ENCODE peak calls at places on chromosomes 4 and X, in ten cellular contexts. One of them, this sample, is unnamed.

GRCh38 chr4:121656269-121656641 is 40.5 kb downstream of the ANXA5 start:
- DNase-seq in lower lobe of right lung: peak; percentile 51
- DNase-seq in fibroblast of lung: peak; percentile 74
- DNase-seq in sciatic nerve: peak; percentile 62
- DNase-seq in AML-193: peak; percentile 29
- DNase-seq in NCI-H1694 treated with DMSO at 0.1 percent for 48 hours: peak; percentile 7
- DNase-seq in caudate nucleus: no peak
- DNase-seq in EL: peak; percentile 60
- DNase-seq in Ammon's horn: peak; percentile 73
- DNase-seq in T-helper 2 cell: no peak
- DNase-seq in this sample: peak; percentile 42

GRCh38 chr4:183808102-183808466 is 97.0 kb upstream of the STOX2 start:
- DNase-seq in lower lobe of right lung: no peak
- DNase-seq in fibroblast of lung: no peak
- DNase-seq in sciatic nerve: no peak
- DNase-seq in AML-193: no peak
- DNase-seq in NCI-H1694 treated with DMSO at 0.1 percent for 48 hours: no peak
- DNase-seq in caudate nucleus: no peak
- DNase-seq in EL: no peak
- DNase-seq in Ammon's horn: no peak
- DNase-seq in T-helper 2 cell: no peak
- DNase-seq in this sample: no peak

GRCh38 chr4:107578321-107578720 is 141.7 kb downstream of the PAPSS1 start:
- DNase-seq in lower lobe of right lung: no peak
- DNase-seq in fibroblast of lung: no peak
- DNase-seq in sciatic nerve: no peak
- DNase-seq in AML-193: no peak
- DNase-seq in NCI-H1694 treated with DMSO at 0.1 percent for 48 hours: no peak
- DNase-seq in caudate nucleus: no peak
- DNase-seq in EL: peak; percentile 8
- DNase-seq in Ammon's horn: no peak
- DNase-seq in T-helper 2 cell: no peak
- DNase-seq in this sample: no peak

GRCh38 chr4:1035510-1035909 is 24.1 kb downstream of the FGFRL1 start:
- DNase-seq in lower lobe of right lung: no peak
- DNase-seq in fibroblast of lung: peak; percentile 38
- DNase-seq in sciatic nerve: peak; percentile 81
- DNase-seq in AML-193: no peak
- DNase-seq in NCI-H1694 treated with DMSO at 0.1 percent for 48 hours: no peak
- DNase-seq in caudate nucleus: peak; percentile 84
- DNase-seq in EL: no peak
- DNase-seq in Ammon's horn: peak; percentile 96
- DNase-seq in T-helper 2 cell: no peak
- DNase-seq in this sample: no peak

GRCh38 chr4:950136-951020 is 18.1 kb downstream of the TMEM175 start:
- DNase-seq in lower lobe of right lung: no peak
- DNase-seq in fibroblast of lung: no peak
- DNase-seq in sciatic nerve: peak; percentile 38
- DNase-seq in AML-193: no peak
- DNase-seq in NCI-H1694 treated with DMSO at 0.1 percent for 48 hours: no peak
- DNase-seq in caudate nucleus: no peak
- DNase-seq in EL: no peak
- DNase-seq in Ammon's horn: no peak
- DNase-seq in T-helper 2 cell: no peak
- DNase-seq in this sample: no peak

GRCh38 chrX:2628751-2629315 is 62.3 kb upstream of the CD99 start:
- DNase-seq in lower lobe of right lung: no peak
- DNase-seq in fibroblast of lung: no peak
- DNase-seq in sciatic nerve: no peak
- DNase-seq in AML-193: no peak
- DNase-seq in NCI-H1694 treated with DMSO at 0.1 percent for 48 hours: no peak
- DNase-seq in caudate nucleus: no peak
- DNase-seq in EL: no peak
- DNase-seq in Ammon's horn: no peak
- DNase-seq in T-helper 2 cell: no peak
- DNase-seq in this sample: no peak

GRCh38 chr4:122360754-122361153 is 18.1 kb upstream of the ADAD1 start:
- DNase-seq in lower lobe of right lung: no peak
- DNase-seq in fibroblast of lung: peak; percentile 6
- DNase-seq in sciatic nerve: no peak
- DNase-seq in AML-193: no peak
- DNase-seq in NCI-H1694 treated with DMSO at 0.1 percent for 48 hours: no peak
- DNase-seq in caudate nucleus: no peak
- DNase-seq in EL: no peak
- DNase-seq in Ammon's horn: no peak
- DNase-seq in T-helper 2 cell: no peak
- DNase-seq in this sample: no peak

GRCh38 chr4:12555011-12555410 is 929.1 kb downstream of the RAB28 start:
- DNase-seq in lower lobe of right lung: no peak
- DNase-seq in fibroblast of lung: peak; percentile 13
- DNase-seq in sciatic nerve: no peak
- DNase-seq in AML-193: no peak
- DNase-seq in NCI-H1694 treated with DMSO at 0.1 percent for 48 hours: no peak
- DNase-seq in caudate nucleus: no peak
- DNase-seq in EL: no peak
- DNase-seq in Ammon's horn: no peak
- DNase-seq in T-helper 2 cell: no peak
- DNase-seq in this sample: no peak

GRCh38 chr4:99825272-99825671 is 8.6 kb downstream of the DAPP1 start:
- DNase-seq in lower lobe of right lung: no peak
- DNase-seq in fibroblast of lung: no peak
- DNase-seq in sciatic nerve: no peak
- DNase-seq in AML-193: no peak
- DNase-seq in NCI-H1694 treated with DMSO at 0.1 percent for 48 hours: no peak
- DNase-seq in caudate nucleus: no peak
- DNase-seq in EL: no peak
- DNase-seq in Ammon's horn: no peak
- DNase-seq in T-helper 2 cell: no peak
- DNase-seq in this sample: no peak

GRCh38 chr4:159010563-159011260 is 92.2 kb upstream of the RAPGEF2 start:
- DNase-seq in lower lobe of right lung: peak; percentile 70
- DNase-seq in fibroblast of lung: peak; percentile 79
- DNase-seq in sciatic nerve: peak; percentile 69
- DNase-seq in AML-193: no peak
- DNase-seq in NCI-H1694 treated with DMSO at 0.1 percent for 48 hours: peak; percentile 86
- DNase-seq in caudate nucleus: no peak
- DNase-seq in EL: peak; percentile 19
- DNase-seq in Ammon's horn: peak; percentile 83
- DNase-seq in T-helper 2 cell: no peak
- DNase-seq in this sample: peak; percentile 92

GRCh38 chr4:13989496-13989895 is 362.0 kb upstream of the BOD1L1 start:
- DNase-seq in lower lobe of right lung: no peak
- DNase-seq in fibroblast of lung: peak; percentile 60
- DNase-seq in sciatic nerve: no peak
- DNase-seq in AML-193: no peak
- DNase-seq in NCI-H1694 treated with DMSO at 0.1 percent for 48 hours: no peak
- DNase-seq in caudate nucleus: no peak
- DNase-seq in EL: peak; percentile 72
- DNase-seq in Ammon's horn: no peak
- DNase-seq in T-helper 2 cell: no peak
- DNase-seq in this sample: no peak

GRCh38 chr4:128379860-128380259 is 92.2 kb upstream of the PGRMC2 start:
- DNase-seq in lower lobe of right lung: peak; percentile 49
- DNase-seq in fibroblast of lung: no peak
- DNase-seq in sciatic nerve: no peak
- DNase-seq in AML-193: no peak
- DNase-seq in NCI-H1694 treated with DMSO at 0.1 percent for 48 hours: no peak
- DNase-seq in caudate nucleus: no peak
- DNase-seq in EL: peak; percentile 47
- DNase-seq in Ammon's horn: no peak
- DNase-seq in T-helper 2 cell: no peak
- DNase-seq in this sample: peak; percentile 26

GRCh38 chrX:17656035-17656418 is 81.3 kb upstream of the SCML1 start:
- DNase-seq in lower lobe of right lung: no peak
- DNase-seq in fibroblast of lung: no peak
- DNase-seq in sciatic nerve: no peak
- DNase-seq in AML-193: no peak
- DNase-seq in NCI-H1694 treated with DMSO at 0.1 percent for 48 hours: no peak
- DNase-seq in caudate nucleus: no peak
- DNase-seq in EL: no peak
- DNase-seq in Ammon's horn: no peak
- DNase-seq in T-helper 2 cell: no peak
- DNase-seq in this sample: no peak

GRCh38 chr4:91222019-91222418 is 1081.7 kb upstream of the GRID2 start:
- DNase-seq in lower lobe of right lung: no peak
- DNase-seq in fibroblast of lung: no peak
- DNase-seq in sciatic nerve: no peak
- DNase-seq in AML-193: no peak
- DNase-seq in NCI-H1694 treated with DMSO at 0.1 percent for 48 hours: no peak
- DNase-seq in caudate nucleus: no peak
- DNase-seq in EL: no peak
- DNase-seq in Ammon's horn: no peak
- DNase-seq in T-helper 2 cell: no peak
- DNase-seq in this sample: no peak

GRCh38 chr4:74433043-74433442 is 11.9 kb upstream of the AREG start:
- DNase-seq in lower lobe of right lung: no peak
- DNase-seq in fibroblast of lung: peak; percentile 25
- DNase-seq in sciatic nerve: no peak
- DNase-seq in AML-193: no peak
- DNase-seq in NCI-H1694 treated with DMSO at 0.1 percent for 48 hours: no peak
- DNase-seq in caudate nucleus: no peak
- DNase-seq in EL: peak; percentile 62
- DNase-seq in Ammon's horn: no peak
- DNase-seq in T-helper 2 cell: no peak
- DNase-seq in this sample: no peak

GRCh38 chrX:134694333-134694925 is 36.2 kb upstream of the PLAC1 start:
- DNase-seq in lower lobe of right lung: no peak
- DNase-seq in fibroblast of lung: no peak
- DNase-seq in sciatic nerve: no peak
- DNase-seq in AML-193: no peak
- DNase-seq in NCI-H1694 treated with DMSO at 0.1 percent for 48 hours: no peak
- DNase-seq in caudate nucleus: no peak
- DNase-seq in EL: no peak
- DNase-seq in Ammon's horn: no peak
- DNase-seq in T-helper 2 cell: no peak
- DNase-seq in this sample: no peak

GRCh38 chrX:88660836-88661235 is 86.2 kb upstream of the CPXCR1 start:
- DNase-seq in lower lobe of right lung: no peak
- DNase-seq in fibroblast of lung: no peak
- DNase-seq in sciatic nerve: no peak
- DNase-seq in AML-193: no peak
- DNase-seq in NCI-H1694 treated with DMSO at 0.1 percent for 48 hours: no peak
- DNase-seq in caudate nucleus: no peak
- DNase-seq in EL: no peak
- DNase-seq in Ammon's horn: no peak
- DNase-seq in T-helper 2 cell: no peak
- DNase-seq in this sample: no peak

GRCh38 chrX:45623266-45623665 is 422.6 kb upstream of the DIPK2B start:
- DNase-seq in lower lobe of right lung: no peak
- DNase-seq in fibroblast of lung: peak; percentile 93
- DNase-seq in sciatic nerve: no peak
- DNase-seq in AML-193: no peak
- DNase-seq in NCI-H1694 treated with DMSO at 0.1 percent for 48 hours: no peak
- DNase-seq in caudate nucleus: no peak
- DNase-seq in EL: peak; percentile 87
- DNase-seq in Ammon's horn: no peak
- DNase-seq in T-helper 2 cell: no peak
- DNase-seq in this sample: no peak

GRCh38 chr4:47640911-47641310 is 155.8 kb downstream of the ATP10D start:
- DNase-seq in lower lobe of right lung: no peak
- DNase-seq in fibroblast of lung: peak; percentile 26
- DNase-seq in sciatic nerve: no peak
- DNase-seq in AML-193: no peak
- DNase-seq in NCI-H1694 treated with DMSO at 0.1 percent for 48 hours: no peak
- DNase-seq in caudate nucleus: no peak
- DNase-seq in EL: peak; percentile 34
- DNase-seq in Ammon's horn: no peak
- DNase-seq in T-helper 2 cell: no peak
- DNase-seq in this sample: no peak

GRCh38 chr4:108644237-108644636 is 6.2 kb upstream of the OSTC start:
- DNase-seq in lower lobe of right lung: no peak
- DNase-seq in fibroblast of lung: peak; percentile 54
- DNase-seq in sciatic nerve: no peak
- DNase-seq in AML-193: no peak
- DNase-seq in NCI-H1694 treated with DMSO at 0.1 percent for 48 hours: no peak
- DNase-seq in caudate nucleus: no peak
- DNase-seq in EL: peak; percentile 85
- DNase-seq in Ammon's horn: no peak
- DNase-seq in T-helper 2 cell: no peak
- DNase-seq in this sample: no peak

GRCh38 chr4:114654607-114655006 is 56.0 kb downstream of the UGT8 start:
- DNase-seq in lower lobe of right lung: no peak
- DNase-seq in fibroblast of lung: no peak
- DNase-seq in sciatic nerve: no peak
- DNase-seq in AML-193: no peak
- DNase-seq in NCI-H1694 treated with DMSO at 0.1 percent for 48 hours: no peak
- DNase-seq in caudate nucleus: no peak
- DNase-seq in EL: no peak
- DNase-seq in Ammon's horn: no peak
- DNase-seq in T-helper 2 cell: no peak
- DNase-seq in this sample: no peak

GRCh38 chrX:9163153-9163790 is 129.3 kb upstream of the FAM9B start:
- DNase-seq in lower lobe of right lung: no peak
- DNase-seq in fibroblast of lung: peak; percentile 50
- DNase-seq in sciatic nerve: no peak
- DNase-seq in AML-193: no peak
- DNase-seq in NCI-H1694 treated with DMSO at 0.1 percent for 48 hours: no peak
- DNase-seq in caudate nucleus: no peak
- DNase-seq in EL: peak; percentile 53
- DNase-seq in Ammon's horn: no peak
- DNase-seq in T-helper 2 cell: no peak
- DNase-seq in this sample: no peak

GRCh38 chr4:188328966-188329365 is 189.7 kb downstream of the TRIML1 start:
- DNase-seq in lower lobe of right lung: no peak
- DNase-seq in fibroblast of lung: no peak
- DNase-seq in sciatic nerve: no peak
- DNase-seq in AML-193: no peak
- DNase-seq in NCI-H1694 treated with DMSO at 0.1 percent for 48 hours: no peak
- DNase-seq in caudate nucleus: no peak
- DNase-seq in EL: no peak
- DNase-seq in Ammon's horn: no peak
- DNase-seq in T-helper 2 cell: no peak
- DNase-seq in this sample: no peak

This sample was measured in cerebellar cortex.